ENCODE peak calls at places on chromosomes 12 and 14, in eight cellular contexts. One of them, this sample, is unnamed.

GRCh38 chr14:80390911-80391310 is 179.6 kb upstream of the DIO2 start:
- DNase-seq in pancreas: no peak
- DNase-seq in sigmoid colon: no peak
- DNase-seq in spleen: no peak
- DNase-seq in K562: no peak
- DNase-seq in endothelial cell of umbilical vein: peak
- DNase-seq in neural crest cell: no peak
- DNase-seq in right atrium auricular region: no peak
- DNase-seq in this sample: no peak

GRCh38 chr14:73829526-73830431 is 21.9 kb upstream of the PTGR2 start:
- DNase-seq in pancreas: no peak
- DNase-seq in sigmoid colon: no peak
- DNase-seq in spleen: peak
- DNase-seq in K562: peak
- DNase-seq in endothelial cell of umbilical vein: peak
- DNase-seq in neural crest cell: no peak
- DNase-seq in right atrium auricular region: peak
- DNase-seq in this sample: no peak

GRCh38 chr14:105745433-105746123 is 219.2 kb downstream of the TMEM121 start:
- DNase-seq in pancreas: no peak
- DNase-seq in sigmoid colon: no peak
- DNase-seq in spleen: no peak
- DNase-seq in K562: no peak
- DNase-seq in endothelial cell of umbilical vein: no peak
- DNase-seq in neural crest cell: no peak
- DNase-seq in right atrium auricular region: no peak
- DNase-seq in this sample: no peak

GRCh38 chr12:2804390-2805145 is 7.9 kb upstream of the ITFG2 start:
- DNase-seq in pancreas: no peak
- DNase-seq in sigmoid colon: peak
- DNase-seq in spleen: peak
- DNase-seq in K562: no peak
- DNase-seq in endothelial cell of umbilical vein: peak
- DNase-seq in neural crest cell: no peak
- DNase-seq in right atrium auricular region: peak
- DNase-seq in this sample: no peak

GRCh38 chr14:23121401-23121800 is 2.3 kb upstream of the CEBPE start:
- DNase-seq in pancreas: no peak
- DNase-seq in sigmoid colon: peak
- DNase-seq in spleen: peak
- DNase-seq in K562: no peak
- DNase-seq in endothelial cell of umbilical vein: peak
- DNase-seq in neural crest cell: no peak
- DNase-seq in right atrium auricular region: no peak
- DNase-seq in this sample: peak

GRCh38 chr12:74334770-74335169 is 202.9 kb upstream of the ATXN7L3B start:
- DNase-seq in pancreas: no peak
- DNase-seq in sigmoid colon: no peak
- DNase-seq in spleen: no peak
- DNase-seq in K562: no peak
- DNase-seq in endothelial cell of umbilical vein: peak
- DNase-seq in neural crest cell: no peak
- DNase-seq in right atrium auricular region: no peak
- DNase-seq in this sample: no peak

GRCh38 chr12:15163001-15163400 is 58.2 kb downstream of the RERG start:
- DNase-seq in pancreas: no peak
- DNase-seq in sigmoid colon: no peak
- DNase-seq in spleen: no peak
- DNase-seq in K562: no peak
- DNase-seq in endothelial cell of umbilical vein: no peak
- DNase-seq in neural crest cell: no peak
- DNase-seq in right atrium auricular region: no peak
- DNase-seq in this sample: no peak

GRCh38 chr14:56237398-56237797 is 119.2 kb downstream of the PELI2 start:
- DNase-seq in pancreas: no peak
- DNase-seq in sigmoid colon: no peak
- DNase-seq in spleen: no peak
- DNase-seq in K562: no peak
- DNase-seq in endothelial cell of umbilical vein: no peak
- DNase-seq in neural crest cell: no peak
- DNase-seq in right atrium auricular region: no peak
- DNase-seq in this sample: no peak

GRCh38 chr12:69580074-69580473 is 5.2 kb upstream of the CCT2 start:
- DNase-seq in pancreas: no peak
- DNase-seq in sigmoid colon: no peak
- DNase-seq in spleen: no peak
- DNase-seq in K562: no peak
- DNase-seq in endothelial cell of umbilical vein: no peak
- DNase-seq in neural crest cell: no peak
- DNase-seq in right atrium auricular region: no peak
- DNase-seq in this sample: no peak

GRCh38 chr12:96489392-96490056 is at the start of gene CFAP54:
- DNase-seq in pancreas: peak
- DNase-seq in sigmoid colon: peak
- DNase-seq in spleen: peak
- DNase-seq in K562: peak
- DNase-seq in endothelial cell of umbilical vein: peak
- DNase-seq in neural crest cell: peak
- DNase-seq in right atrium auricular region: peak
- DNase-seq in this sample: peak

GRCh38 chr12:132446535-132447326 is 43.2 kb upstream of the FBRSL1 start:
- DNase-seq in pancreas: no peak
- DNase-seq in sigmoid colon: no peak
- DNase-seq in spleen: no peak
- DNase-seq in K562: no peak
- DNase-seq in endothelial cell of umbilical vein: no peak
- DNase-seq in neural crest cell: no peak
- DNase-seq in right atrium auricular region: no peak
- DNase-seq in this sample: no peak

GRCh38 chr12:94875525-94875924 is 128.0 kb downstream of the NDUFA12 start:
- DNase-seq in pancreas: no peak
- DNase-seq in sigmoid colon: no peak
- DNase-seq in spleen: no peak
- DNase-seq in K562: no peak
- DNase-seq in endothelial cell of umbilical vein: peak
- DNase-seq in neural crest cell: no peak
- DNase-seq in right atrium auricular region: no peak
- DNase-seq in this sample: no peak

GRCh38 chr14:22163051-22163450 is 426.0 kb downstream of the DAD1 start:
- DNase-seq in pancreas: no peak
- DNase-seq in sigmoid colon: no peak
- DNase-seq in spleen: no peak
- DNase-seq in K562: no peak
- DNase-seq in endothelial cell of umbilical vein: peak
- DNase-seq in neural crest cell: no peak
- DNase-seq in right atrium auricular region: no peak
- DNase-seq in this sample: no peak

GRCh38 chr12:120230326-120230973 is 29.5 kb upstream of the RPLP0 start:
- DNase-seq in pancreas: peak
- DNase-seq in sigmoid colon: peak
- DNase-seq in spleen: no peak
- DNase-seq in K562: peak
- DNase-seq in endothelial cell of umbilical vein: peak
- DNase-seq in neural crest cell: no peak
- DNase-seq in right atrium auricular region: peak
- DNase-seq in this sample: peak

GRCh38 chr14:86543531-86543930 is 1013.6 kb downstream of the FLRT2 start:
- DNase-seq in pancreas: no peak
- DNase-seq in sigmoid colon: no peak
- DNase-seq in spleen: no peak
- DNase-seq in K562: no peak
- DNase-seq in endothelial cell of umbilical vein: no peak
- DNase-seq in neural crest cell: no peak
- DNase-seq in right atrium auricular region: no peak
- DNase-seq in this sample: no peak

GRCh38 chr12:1795785-1796514 is 24.4 kb upstream of the LRTM2 start:
- DNase-seq in pancreas: peak
- DNase-seq in sigmoid colon: peak
- DNase-seq in spleen: peak
- DNase-seq in K562: peak
- DNase-seq in endothelial cell of umbilical vein: peak
- DNase-seq in neural crest cell: peak
- DNase-seq in right atrium auricular region: peak
- DNase-seq in this sample: peak

GRCh38 chr12:106893451-106893850 is 62.3 kb upstream of the TMEM263 start:
- DNase-seq in pancreas: no peak
- DNase-seq in sigmoid colon: no peak
- DNase-seq in spleen: no peak
- DNase-seq in K562: no peak
- DNase-seq in endothelial cell of umbilical vein: no peak
- DNase-seq in neural crest cell: no peak
- DNase-seq in right atrium auricular region: no peak
- DNase-seq in this sample: no peak

GRCh38 chr12:3216097-3216496 is 138.9 kb downstream of the TSPAN9 start:
- DNase-seq in pancreas: no peak
- DNase-seq in sigmoid colon: no peak
- DNase-seq in spleen: no peak
- DNase-seq in K562: no peak
- DNase-seq in endothelial cell of umbilical vein: no peak
- DNase-seq in neural crest cell: no peak
- DNase-seq in right atrium auricular region: no peak
- DNase-seq in this sample: no peak

GRCh38 chr12:81128930-81129554 is 51.2 kb downstream of the ACSS3 start:
- DNase-seq in pancreas: no peak
- DNase-seq in sigmoid colon: no peak
- DNase-seq in spleen: no peak
- DNase-seq in K562: peak
- DNase-seq in endothelial cell of umbilical vein: peak
- DNase-seq in neural crest cell: peak
- DNase-seq in right atrium auricular region: no peak
- DNase-seq in this sample: peak

GRCh38 chr14:24414732-24415420 is 14.6 kb downstream of the CBLN3 start:
- DNase-seq in pancreas: peak
- DNase-seq in sigmoid colon: no peak
- DNase-seq in spleen: no peak
- DNase-seq in K562: no peak
- DNase-seq in endothelial cell of umbilical vein: no peak
- DNase-seq in neural crest cell: no peak
- DNase-seq in right atrium auricular region: no peak
- DNase-seq in this sample: no peak

DNA sequence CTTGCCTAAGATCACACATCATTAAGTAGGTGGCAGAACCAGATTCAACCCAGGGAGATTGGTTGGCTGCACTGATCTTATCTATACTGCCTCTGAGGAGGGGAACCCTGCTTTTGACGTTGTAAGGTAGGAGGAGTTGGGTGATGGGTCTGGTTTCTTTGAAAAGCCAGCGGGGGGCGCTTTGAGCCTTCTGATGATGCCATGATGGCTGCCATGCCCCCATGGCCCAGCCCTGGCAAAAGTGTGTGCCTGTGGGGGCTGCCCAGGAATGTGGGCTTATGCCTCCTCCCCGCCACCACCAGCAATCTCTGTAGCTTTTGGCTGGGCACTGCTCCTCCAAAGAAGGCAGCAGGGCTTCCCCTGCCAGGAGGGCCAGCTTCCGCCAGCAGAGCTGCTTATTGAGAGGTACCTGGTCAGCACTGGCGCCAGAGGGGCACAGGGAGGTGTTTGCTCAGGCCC is 224.3 kb downstream of the SLC41A2 start:
- DNase-seq in pancreas: no peak
- DNase-seq in sigmoid colon: no peak
- DNase-seq in spleen: no peak
- DNase-seq in K562: peak
- DNase-seq in endothelial cell of umbilical vein: no peak
- DNase-seq in neural crest cell: no peak
- DNase-seq in right atrium auricular region: no peak
- DNase-seq in this sample: no peak
- TF ChIP-seq CTCF in pancreas: no peak
- TF ChIP-seq CTCF in sigmoid colon: no peak
- TF ChIP-seq CTCF in spleen: no peak
- TF ChIP-seq CTCF in K562: peak
- TF ChIP-seq CTCF in endothelial cell of umbilical vein: peak
- TF ChIP-seq CTCF in neural crest cell: no peak
- TF ChIP-seq CTCF in right atrium auricular region: no peak
- TF ChIP-seq CTCF in this sample: no peak

GRCh38 chr14:99300190-99300589 is 28.2 kb upstream of the BCL11B start:
- DNase-seq in pancreas: no peak
- DNase-seq in sigmoid colon: no peak
- DNase-seq in spleen: no peak
- DNase-seq in K562: no peak
- DNase-seq in endothelial cell of umbilical vein: no peak
- DNase-seq in neural crest cell: no peak
- DNase-seq in right atrium auricular region: no peak
- DNase-seq in this sample: no peak

GRCh38 chr14:99296517-99296916 is 24.5 kb upstream of the BCL11B start:
- DNase-seq in pancreas: no peak
- DNase-seq in sigmoid colon: no peak
- DNase-seq in spleen: no peak
- DNase-seq in K562: no peak
- DNase-seq in endothelial cell of umbilical vein: no peak
- DNase-seq in neural crest cell: no peak
- DNase-seq in right atrium auricular region: no peak
- DNase-seq in this sample: no peak
- TF ChIP-seq CTCF in pancreas: no peak
- TF ChIP-seq CTCF in sigmoid colon: no peak
- TF ChIP-seq CTCF in spleen: no peak
- TF ChIP-seq CTCF in K562: peak
- TF ChIP-seq CTCF in endothelial cell of umbilical vein: no peak
- TF ChIP-seq CTCF in neural crest cell: no peak
- TF ChIP-seq CTCF in right atrium auricular region: no peak
- TF ChIP-seq CTCF in this sample: no peak

GRCh38 chr12:24592048-24592447 is 356.9 kb downstream of the BCAT1 start:
- DNase-seq in pancreas: no peak
- DNase-seq in sigmoid colon: no peak
- DNase-seq in spleen: no peak
- DNase-seq in K562: no peak
- DNase-seq in endothelial cell of umbilical vein: no peak
- DNase-seq in neural crest cell: no peak
- DNase-seq in right atrium auricular region: no peak
- DNase-seq in this sample: no peak

GRCh38 chr12:24599737-24600136 is 349.2 kb downstream of the BCAT1 start:
- DNase-seq in pancreas: no peak
- DNase-seq in sigmoid colon: no peak
- DNase-seq in spleen: no peak
- DNase-seq in K562: no peak
- DNase-seq in endothelial cell of umbilical vein: no peak
- DNase-seq in neural crest cell: no peak
- DNase-seq in right atrium auricular region: no peak
- DNase-seq in this sample: no peak

GRCh38 chr12:24591079-24591626 is 357.7 kb downstream of the BCAT1 start:
- DNase-seq in pancreas: no peak
- DNase-seq in sigmoid colon: no peak
- DNase-seq in spleen: no peak
- DNase-seq in K562: no peak
- DNase-seq in endothelial cell of umbilical vein: no peak
- DNase-seq in neural crest cell: no peak
- DNase-seq in right atrium auricular region: no peak
- DNase-seq in this sample: no peak

GRCh38 chr12:24596768-24597388 is 352.0 kb downstream of the BCAT1 start:
- DNase-seq in pancreas: no peak
- DNase-seq in sigmoid colon: no peak
- DNase-seq in spleen: no peak
- DNase-seq in K562: peak
- DNase-seq in endothelial cell of umbilical vein: peak
- DNase-seq in neural crest cell: no peak
- DNase-seq in right atrium auricular region: no peak
- DNase-seq in this sample: no peak

GRCh38 chr12:24595652-24596235 is 353.2 kb downstream of the BCAT1 start:
- DNase-seq in pancreas: no peak
- DNase-seq in sigmoid colon: no peak
- DNase-seq in spleen: no peak
- DNase-seq in K562: peak
- DNase-seq in endothelial cell of umbilical vein: no peak
- DNase-seq in neural crest cell: no peak
- DNase-seq in right atrium auricular region: no peak
- DNase-seq in this sample: peak
- TF ChIP-seq CTCF in pancreas: no peak
- TF ChIP-seq CTCF in sigmoid colon: no peak
- TF ChIP-seq CTCF in spleen: no peak
- TF ChIP-seq CTCF in K562: peak
- TF ChIP-seq CTCF in endothelial cell of umbilical vein: peak
- TF ChIP-seq CTCF in neural crest cell: peak
- TF ChIP-seq CTCF in right atrium auricular region: no peak
- TF ChIP-seq CTCF in this sample: peak

GRCh38 chr12:9319044-9319841 is 111.0 kb upstream of the PZP start:
- DNase-seq in pancreas: no peak
- DNase-seq in sigmoid colon: no peak
- DNase-seq in spleen: no peak
- DNase-seq in K562: no peak
- DNase-seq in endothelial cell of umbilical vein: no peak
- DNase-seq in neural crest cell: no peak
- DNase-seq in right atrium auricular region: no peak
- DNase-seq in this sample: no peak
- TF ChIP-seq CTCF in pancreas: no peak
- TF ChIP-seq CTCF in sigmoid colon: no peak
- TF ChIP-seq CTCF in spleen: no peak
- TF ChIP-seq CTCF in K562: peak
- TF ChIP-seq CTCF in endothelial cell of umbilical vein: no peak
- TF ChIP-seq CTCF in neural crest cell: no peak
- TF ChIP-seq CTCF in right atrium auricular region: no peak
- TF ChIP-seq CTCF in this sample: no peak

This sample was measured in nephron progenitor cell.